ENCODE peak calls at places on chromosomes 5 and 9, in five cellular contexts. One of them, this sample, is unnamed.

GRCh38 chr9:125444956-125445506 is 183.4 kb downstream of the GAPVD1 start:
- DNase-seq in HL-60: no peak
- DNase-seq in HCT116: no peak
- DNase-seq in spleen: no peak
- DNase-seq in breast epithelium: no peak
- DNase-seq in this sample: no peak

GRCh38 chr9:31243386-31243785 is 1141.1 kb upstream of the ACO1 start:
- DNase-seq in HL-60: no peak
- DNase-seq in HCT116: no peak
- DNase-seq in spleen: no peak
- DNase-seq in breast epithelium: no peak
- DNase-seq in this sample: no peak

GRCh38 chr5:113199122-113199905 is 222.7 kb downstream of the DCP2 start:
- DNase-seq in HL-60: no peak
- DNase-seq in HCT116: no peak
- DNase-seq in spleen: no peak
- DNase-seq in breast epithelium: no peak
- DNase-seq in this sample: no peak

GRCh38 chr5:54820759-54821158 is 164.6 kb downstream of the ESM1 start:
- DNase-seq in HL-60: no peak
- DNase-seq in HCT116: no peak
- DNase-seq in spleen: no peak
- DNase-seq in breast epithelium: no peak
- DNase-seq in this sample: no peak

GRCh38 chr9:99299214-99300102 is 77.4 kb downstream of the SEC61B start:
- DNase-seq in HL-60: peak
- DNase-seq in HCT116: no peak
- DNase-seq in spleen: no peak
- DNase-seq in breast epithelium: no peak
- DNase-seq in this sample: no peak

GRCh38 chr9:37908698-37909186 is 4.8 kb upstream of the SLC25A51 start:
- DNase-seq in HL-60: peak
- DNase-seq in HCT116: no peak
- DNase-seq in spleen: peak
- DNase-seq in breast epithelium: no peak
- DNase-seq in this sample: no peak

GRCh38 chr5:3595102-3595961 is at the start of gene IRX1:
- DNase-seq in HL-60: no peak
- DNase-seq in HCT116: no peak
- DNase-seq in spleen: no peak
- DNase-seq in breast epithelium: peak
- DNase-seq in this sample: no peak

GRCh38 chr9:124810513-124811355 is 33.8 kb downstream of the OLFML2A start:
- DNase-seq in HL-60: no peak
- DNase-seq in HCT116: peak
- DNase-seq in spleen: no peak
- DNase-seq in breast epithelium: peak
- DNase-seq in this sample: no peak

GRCh38 chr5:139415221-139415861 is 11.5 kb upstream of the SPATA24 start:
- DNase-seq in HL-60: no peak
- DNase-seq in HCT116: no peak
- DNase-seq in spleen: no peak
- DNase-seq in breast epithelium: no peak
- DNase-seq in this sample: peak

GRCh38 chr5:137631453-137631852 is 104.4 kb downstream of the KLHL3 start:
- DNase-seq in HL-60: no peak
- DNase-seq in HCT116: no peak
- DNase-seq in spleen: no peak
- DNase-seq in breast epithelium: no peak
- DNase-seq in this sample: no peak

GRCh38 chr9:72102520-72102919 is 42.1 kb upstream of the C9orf57 start:
- DNase-seq in HL-60: no peak
- DNase-seq in HCT116: no peak
- DNase-seq in spleen: no peak
- DNase-seq in breast epithelium: no peak
- DNase-seq in this sample: no peak

GRCh38 chr9:20477940-20478620 is 144.2 kb downstream of the MLLT3 start:
- DNase-seq in HL-60: no peak
- DNase-seq in HCT116: no peak
- DNase-seq in spleen: no peak
- DNase-seq in breast epithelium: no peak
- DNase-seq in this sample: no peak

GRCh38 chr5:135208555-135209494 is 174.8 kb upstream of the PITX1 start:
- DNase-seq in HL-60: no peak
- DNase-seq in HCT116: peak
- DNase-seq in spleen: peak
- DNase-seq in breast epithelium: peak
- DNase-seq in this sample: no peak

GRCh38 chr5:147981074-147981473 is 74.7 kb upstream of the C5orf46 start:
- DNase-seq in HL-60: no peak
- DNase-seq in HCT116: no peak
- DNase-seq in spleen: no peak
- DNase-seq in breast epithelium: no peak
- DNase-seq in this sample: peak

GRCh38 chr5:101390317-101390908 is 487.3 kb upstream of the ST8SIA4 start:
- DNase-seq in HL-60: no peak
- DNase-seq in HCT116: peak
- DNase-seq in spleen: no peak
- DNase-seq in breast epithelium: no peak
- DNase-seq in this sample: no peak

GRCh38 chr9:6552738-6553121 is 92.8 kb downstream of the GLDC start:
- DNase-seq in HL-60: no peak
- DNase-seq in HCT116: no peak
- DNase-seq in spleen: no peak
- DNase-seq in breast epithelium: no peak
- DNase-seq in this sample: no peak

GRCh38 chr5:43121565-43122484 is 1.1 kb downstream of the ZNF131 start:
- DNase-seq in HL-60: peak
- DNase-seq in HCT116: no peak
- DNase-seq in spleen: no peak
- DNase-seq in breast epithelium: peak
- DNase-seq in this sample: peak

GRCh38 chr9:136190237-136190601 is 14.7 kb downstream of the LHX3 start:
- DNase-seq in HL-60: no peak
- DNase-seq in HCT116: no peak
- DNase-seq in spleen: no peak
- DNase-seq in breast epithelium: no peak
- DNase-seq in this sample: no peak
- TF ChIP-seq POLR2AphosphoS5 in HL-60: no peak
- TF ChIP-seq POLR2AphosphoS5 in HCT116: no peak
- TF ChIP-seq POLR2AphosphoS5 in spleen: no peak
- TF ChIP-seq POLR2AphosphoS5 in breast epithelium: no peak
- TF ChIP-seq POLR2AphosphoS5 in this sample: no peak

GRCh38 chr9:127755558-127756060 is 20.5 kb upstream of the TOR2A start:
- DNase-seq in HL-60: no peak
- DNase-seq in HCT116: no peak
- DNase-seq in spleen: no peak
- DNase-seq in breast epithelium: no peak
- DNase-seq in this sample: no peak
- TF ChIP-seq POLR2AphosphoS5 in HL-60: no peak
- TF ChIP-seq POLR2AphosphoS5 in HCT116: no peak
- TF ChIP-seq POLR2AphosphoS5 in spleen: no peak
- TF ChIP-seq POLR2AphosphoS5 in breast epithelium: no peak
- TF ChIP-seq POLR2AphosphoS5 in this sample: no peak

GRCh38 chr9:26264709-26265601 is 586.7 kb upstream of the TUSC1 start:
- DNase-seq in HL-60: no peak
- DNase-seq in HCT116: no peak
- DNase-seq in spleen: no peak
- DNase-seq in breast epithelium: no peak
- DNase-seq in this sample: no peak

GRCh38 chr9:26262431-26262830 is 584.2 kb upstream of the TUSC1 start:
- DNase-seq in HL-60: no peak
- DNase-seq in HCT116: no peak
- DNase-seq in spleen: no peak
- DNase-seq in breast epithelium: no peak
- DNase-seq in this sample: no peak

GRCh38 chr9:26260238-26260637 is 582.0 kb upstream of the TUSC1 start:
- DNase-seq in HL-60: no peak
- DNase-seq in HCT116: no peak
- DNase-seq in spleen: no peak
- DNase-seq in breast epithelium: no peak
- DNase-seq in this sample: no peak

GRCh38 chr9:26263451-26263850 is 585.2 kb upstream of the TUSC1 start:
- DNase-seq in HL-60: no peak
- DNase-seq in HCT116: no peak
- DNase-seq in spleen: no peak
- DNase-seq in breast epithelium: no peak
- DNase-seq in this sample: no peak

DNA sequence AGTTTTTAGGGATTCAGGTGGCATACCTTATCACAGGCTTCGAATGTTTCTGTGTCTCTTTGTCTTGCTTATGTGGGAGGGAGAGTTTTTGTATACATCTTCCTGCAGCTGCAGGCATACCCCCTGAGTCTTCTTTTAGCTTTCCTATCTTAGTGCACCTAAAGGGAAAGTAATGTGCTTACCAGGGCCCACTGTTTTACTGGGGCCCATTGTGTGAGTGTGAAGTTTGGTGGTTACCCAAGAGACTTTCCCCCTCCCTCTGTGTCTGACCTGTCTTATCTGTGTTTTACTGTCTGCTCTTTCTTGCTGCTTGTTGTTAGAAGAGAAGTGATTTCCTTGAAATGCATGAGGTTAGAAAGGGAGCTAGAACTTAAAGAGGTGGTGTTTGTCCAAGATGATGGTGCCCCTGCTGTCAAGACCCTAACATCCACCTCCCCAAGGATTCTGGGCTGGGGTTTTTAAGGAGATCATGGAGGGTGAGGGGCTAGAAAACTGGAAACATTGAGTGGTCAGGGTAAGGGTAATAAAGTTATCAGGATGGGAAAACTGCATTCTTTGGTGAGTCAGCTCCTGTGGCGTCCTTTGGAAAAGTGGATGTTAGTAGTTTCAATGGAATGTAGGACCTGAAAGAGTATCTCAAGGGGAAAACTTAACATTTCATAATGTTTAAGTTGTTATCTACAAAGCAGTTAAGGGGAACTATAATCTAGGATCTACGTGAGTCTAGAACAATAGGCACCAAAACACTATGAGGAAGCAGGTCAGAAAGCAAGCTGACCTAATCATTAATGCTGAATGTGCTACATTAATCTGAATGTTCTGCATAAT is 583.5 kb upstream of the TUSC1 start:
- DNase-seq in HL-60: no peak
- DNase-seq in HCT116: no peak
- DNase-seq in spleen: no peak
- DNase-seq in breast epithelium: no peak
- DNase-seq in this sample: no peak
- TF ChIP-seq POLR2AphosphoS5 in HL-60: no peak
- TF ChIP-seq POLR2AphosphoS5 in HCT116: no peak
- TF ChIP-seq POLR2AphosphoS5 in spleen: no peak
- TF ChIP-seq POLR2AphosphoS5 in breast epithelium: no peak
- TF ChIP-seq POLR2AphosphoS5 in this sample: no peak

GRCh38 chr5:50738864-50739263 is 72.4 kb downstream of the PARP8 start:
- DNase-seq in HL-60: no peak
- DNase-seq in HCT116: no peak
- DNase-seq in spleen: no peak
- DNase-seq in breast epithelium: no peak
- DNase-seq in this sample: no peak
- TF ChIP-seq POLR2AphosphoS5 in HL-60: no peak
- TF ChIP-seq POLR2AphosphoS5 in HCT116: no peak
- TF ChIP-seq POLR2AphosphoS5 in spleen: no peak
- TF ChIP-seq POLR2AphosphoS5 in breast epithelium: no peak
- TF ChIP-seq POLR2AphosphoS5 in this sample: no peak

This sample was measured in prostate gland.